ENCODE peak calls at places on chromosomes 1 and 21, in ten cellular contexts. C, U, J, Z, E, N, Y, A, K and H are unnamed samples.

GRCh38 chr21:34986561-34987533 is 62.3 kb downstream of the RUNX1 start:
- DNase-seq in K (no peak), C (no peak), J (no peak), A (no peak), N (no peak), Z (peak; percentile 81), E (no peak), U (no peak), Y (no peak), H (no peak)

GRCh38 chr21:41369915-41370839 is 8.3 kb downstream of the MX2 start:
- DNase-seq in C (no peak), Y (no peak), Z (no peak), N (peak; percentile 49), J (no peak), U (no peak), E (no peak), A (peak; percentile 32), K (peak; percentile 92), H (no peak)

GRCh38 chr21:41777934-41778815 is 11.3 kb upstream of the RIPK4 start:
- DNase-seq in E (peak; percentile 90), C (peak; percentile 80), K (no peak), Y (no peak), Z (peak; percentile 69), U (peak; percentile 96), N (peak; percentile 95), J (peak; percentile 88), A (peak; percentile 85), H (no peak)

GRCh38 chr1:226975259-226975908 is 35.3 kb downstream of the COQ8A start:
- DNase-seq in K (no peak), N (peak; percentile 48), U (no peak), C (no peak), E (no peak), Y (no peak), Z (no peak), A (no peak), J (peak; percentile 29), H (no peak)

GRCh38 chr1:26602378-26602959 is 72.9 kb downstream of the RPS6KA1 start:
- DNase-seq in Z (peak; percentile 68), A (no peak), K (no peak), Y (peak; percentile 48), N (no peak), E (peak; percentile 22), U (peak; percentile 96), J (no peak), C (no peak), H (no peak)

GRCh38 chr1:26838474-26839338 is 12.2 kb downstream of the ZDHHC18 start:
- DNase-seq in C (no peak), K (peak; percentile 85), Y (no peak), Z (no peak), E (peak; percentile 71), A (no peak), N (no peak), U (no peak), J (no peak), H (no peak)

GRCh38 chr1:209428241-209428921 is 155.1 kb upstream of the CAMK1G start:
- DNase-seq in K (no peak), J (no peak), Y (no peak), Z (no peak), N (no peak), E (no peak), U (no peak), A (peak; percentile 35), C (no peak), H (no peak)

GRCh38 chr1:154386643-154387352 is 18.3 kb upstream of the IL6R start:
- DNase-seq in E (peak; percentile 39), Y (no peak), A (peak; percentile 52), K (peak; percentile 75), C (no peak), U (no peak), N (no peak), J (no peak), Z (no peak), H (no peak)

GRCh38 chr1:74038042-74038441 is 159.9 kb downstream of the LRRIQ3 start:
- DNase-seq in C (no peak), K (no peak), U (no peak), A (no peak), Y (no peak), E (no peak), J (no peak), N (no peak), Z (no peak), H (no peak)

GRCh38 chr1:236535656-236536293 is 12.0 kb downstream of the LGALS8 start:
- DNase-seq in Z (no peak), U (no peak), C (no peak), J (no peak), E (no peak), N (no peak), K (no peak), Y (no peak), A (no peak), H (no peak)

GRCh38 chr1:76247261-76247852 is 172.8 kb downstream of the ST6GALNAC3 start:
- DNase-seq in C (no peak), N (no peak), J (no peak), A (no peak), E (no peak), K (no peak), Z (no peak), Y (no peak), U (no peak), H (no peak)

GRCh38 chr1:85342177-85342576 is 65.7 kb upstream of the BCL10 start:
- DNase-seq in J (no peak), Z (peak; percentile 77), U (no peak), N (no peak), E (no peak), C (no peak), A (no peak), K (no peak), Y (no peak), H (no peak)

GRCh38 chr1:187054862-187055757 is 226.4 kb downstream of the PLA2G4A start:
- DNase-seq in A (no peak), Y (no peak), E (no peak), U (no peak), K (no peak), J (no peak), C (no peak), N (no peak), Z (no peak), H (no peak)

GRCh38 chr1:15334995-15335394 is 74.7 kb upstream of the EFHD2 start:
- DNase-seq in Y (no peak), Z (no peak), E (no peak), A (no peak), K (no peak), U (no peak), J (no peak), C (no peak), N (no peak), H (no peak)
- H3K27ac ChIP-seq in Y (no peak overlapping the region), Z (no peak overlapping the region), E (no peak overlapping the region), A (no peak overlapping the region), K (no peak overlapping the region), U (no peak overlapping the region), J (no peak overlapping the region), C (no peak overlapping the region), N (no peak overlapping the region), H (no peak overlapping the region)

DNA sequence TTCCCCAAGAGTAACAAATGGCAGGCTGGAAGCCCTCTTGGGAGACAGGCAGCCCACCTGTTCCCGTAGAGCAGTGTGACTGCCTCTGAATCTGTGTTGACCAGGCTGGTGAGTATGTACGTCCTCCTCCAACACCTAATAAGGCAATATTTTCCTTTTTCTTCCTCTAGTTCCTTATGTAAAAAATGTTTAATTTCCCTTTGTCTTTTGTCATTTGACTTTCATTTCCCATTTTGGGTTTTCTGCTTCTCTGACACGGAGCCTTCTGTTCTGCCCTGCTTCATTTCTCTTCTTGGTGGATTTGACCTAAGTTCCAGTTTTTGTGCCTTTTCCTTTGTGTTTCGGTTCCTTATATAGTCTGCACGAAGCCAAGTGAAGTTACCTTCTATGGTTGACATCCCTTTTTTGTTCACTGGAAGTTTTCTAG is 65.8 kb upstream of the ATF3 start:
- DNase-seq in N (no peak), J (no peak), C (no peak), K (no peak), U (no peak), E (no peak), Y (no peak), Z (no peak), A (no peak), H (no peak)
- TF ChIP-seq POLR2A in N (no peak), J (no peak), C (no peak), K (no peak), U (peak; percentile 13), E (no peak), Y (no peak), Z (no peak), A (no peak), H (no peak)

DNA sequence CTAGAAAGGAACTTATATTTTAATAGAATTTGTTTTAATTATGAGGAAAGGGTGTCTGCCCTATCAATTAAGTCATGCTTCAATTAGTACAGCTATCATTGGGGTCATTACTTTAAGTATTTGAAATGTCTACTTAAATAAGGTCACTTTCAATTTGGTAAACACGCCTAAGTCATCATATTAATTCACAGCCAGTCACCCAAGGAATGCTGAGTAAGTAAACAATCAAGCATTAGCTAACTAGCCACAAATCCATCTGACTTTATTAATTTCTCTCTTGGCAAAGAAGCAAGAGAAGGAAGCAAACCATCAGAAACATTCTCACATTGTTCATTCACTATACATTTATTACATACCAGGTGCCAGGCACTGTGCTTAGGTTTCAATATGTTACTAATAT is 1.2 kb upstream of the LRRC52 start:
- DNase-seq in U (no peak), C (no peak), K (no peak), E (no peak), A (no peak), Y (no peak), Z (no peak), J (no peak), N (no peak), H (no peak)
- TF ChIP-seq CTCF in U (no peak), C (no peak), K (no peak), E (no peak), A (no peak), Y (no peak), Z (no peak), J (no peak), N (no peak), H (no peak)

DNA sequence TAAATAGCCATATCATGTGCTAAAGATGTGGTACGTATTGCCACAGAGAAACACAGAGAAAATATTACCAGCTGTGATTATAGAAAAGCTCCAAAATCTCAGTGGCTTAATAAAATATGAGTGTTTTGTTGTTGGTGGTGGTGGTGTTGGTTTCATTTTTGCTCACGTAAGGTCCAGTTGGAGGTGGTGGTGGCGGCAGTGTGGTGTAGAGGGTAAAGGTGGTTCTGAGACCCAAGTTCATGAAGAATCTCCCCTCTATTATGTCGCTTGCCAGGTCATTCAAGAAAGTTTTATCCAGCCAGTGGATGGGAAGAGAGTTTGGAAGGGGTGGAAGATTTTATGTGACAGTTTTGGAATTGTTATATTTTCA is 217.6 kb upstream of the SAMSN1 start:
- DNase-seq in A (no peak), U (no peak), Y (no peak), J (no peak), K (peak; percentile 32), N (no peak), C (no peak), Z (no peak), E (no peak), H (no peak)
- H3K27ac ChIP-seq in A (no peak overlapping the region), U (peak overlapping the region; percentile 18), Y (no peak overlapping the region), J (no peak overlapping the region), K (peak overlapping the region; percentile 89), N (no peak overlapping the region), C (peak overlapping the region; percentile 91), Z (no peak overlapping the region), E (peak overlapping the region; percentile 68), H (no peak overlapping the region)

DNA sequence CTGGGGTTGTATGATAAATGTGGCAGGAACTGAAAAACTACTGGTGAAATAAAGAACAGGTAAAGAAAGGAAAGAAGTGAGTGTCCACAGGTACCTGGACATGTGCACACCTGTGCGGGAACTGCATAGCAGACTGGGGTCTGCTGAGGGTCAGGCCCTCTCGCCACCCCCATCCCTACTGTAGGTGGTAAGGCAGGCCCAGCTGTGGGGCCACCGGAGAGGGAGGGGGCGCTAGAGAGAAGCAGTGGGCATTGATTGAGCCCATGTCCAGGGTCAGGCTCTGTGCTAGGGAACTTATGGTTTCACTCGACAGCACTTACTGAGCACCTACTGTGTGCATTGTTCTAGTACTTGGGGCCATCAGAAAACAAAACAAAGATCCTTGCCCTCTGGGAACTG is 400.5 kb downstream of the MATN1 start:
- DNase-seq in U (no peak), K (no peak), J (no peak), Z (no peak), A (no peak), Y (no peak), N (peak; percentile 48), E (no peak), C (no peak), H (no peak)
- TF ChIP-seq POLR2A in U (no peak), K (no peak), J (no peak), Z (no peak), A (no peak), Y (no peak), N (no peak), E (no peak), C (no peak), H (no peak)